ENCODE peak calls at places on chromosomes 16 and 17, in seven cellular contexts. G, I, J, B, W, O and T are unnamed samples.

GRCh38 chr16:89476379-89476778 is 14.0 kb downstream of the ANKRD11 start:
- DNase-seq in W (no peak), B (no peak), I (no peak), O (no peak), J (no peak), G (no peak), T (no peak)

GRCh38 chr17:29837531-29837930 is 92.5 kb downstream of the SSH2 start:
- DNase-seq in J (no peak), I (no peak), G (no peak), O (no peak), W (no peak), B (no peak), T (no peak)

GRCh38 chr17:44360826-44361225 is 2.8 kb downstream of the FAM171A2 start:
- DNase-seq in O (no peak), J (peak; percentile 85), G (no peak), B (peak; percentile 43), I (no peak), W (no peak), T (peak; percentile 69)

GRCh38 chr16:46775214-46775613 is 27.1 kb upstream of the MYLK3 start:
- DNase-seq in J (no peak), I (no peak), O (no peak), G (no peak), B (no peak), W (no peak), T (no peak)

GRCh38 chr17:57112994-57113393 is 27.9 kb downstream of the AKAP1 start:
- DNase-seq in J (no peak), B (no peak), W (no peak), G (no peak), I (peak; percentile 47), O (no peak), T (no peak)

GRCh38 chr17:15488557-15488956 is 21.1 kb upstream of the CDRT4 start:
- DNase-seq in I (no peak), G (no peak), B (no peak), W (no peak), J (no peak), O (no peak), T (no peak)

GRCh38 chr16:87180069-87180468 is 137.1 kb downstream of the C16orf95 start:
- DNase-seq in I (no peak), W (peak; percentile 58), B (no peak), J (no peak), G (no peak), O (no peak), T (no peak)

GRCh38 chr17:39995438-39995837 is 14.8 kb downstream of the PSMD3 start:
- DNase-seq in B (no peak), W (no peak), J (no peak), G (no peak), O (no peak), I (no peak), T (no peak)

GRCh38 chr17:49730078-49730786 is 22.5 kb upstream of the SLC35B1 start:
- DNase-seq in B (no peak), J (no peak), I (no peak), O (no peak), W (peak; percentile 8), G (no peak), T (no peak)

GRCh38 chr17:3888343-3889171 is 4.3 kb downstream of the CAMKK1 start:
- DNase-seq in G (no peak), J (peak; percentile 68), O (no peak), B (peak; percentile 74), I (peak; percentile 90), W (peak; percentile 88), T (peak; percentile 87)

GRCh38 chr16:58511933-58512815 is 3.1 kb upstream of the SETD6 start:
- DNase-seq in G (peak; percentile 89), J (peak; percentile 85), O (no peak), I (peak; percentile 98), W (peak; percentile 71), B (peak; percentile 13), T (peak; percentile 94)

GRCh38 chr16:30956601-30957455 is 726 bp upstream of the SETD1A start:
- DNase-seq in I (peak; percentile 94), W (peak; percentile 93), O (no peak), J (peak; percentile 89), G (peak; percentile 88), B (peak; percentile 79), T (peak; percentile 93)

GRCh38 chr16:3274490-3274889 is 8.8 kb upstream of the ZNF263 start:
- DNase-seq in J (peak; percentile 7), B (no peak), W (peak; percentile 45), I (no peak), G (no peak), O (no peak), T (no peak)

GRCh38 chr17:73210002-73210678 is 17.3 kb downstream of the COG1 start:
- DNase-seq in I (no peak), J (no peak), W (no peak), G (no peak), B (no peak), O (no peak), T (no peak)

GRCh38 chr16:68909099-68909733 is 65.9 kb downstream of the TANGO6 start:
- DNase-seq in W (no peak), B (no peak), O (no peak), G (no peak), I (no peak), J (no peak), T (no peak)

GRCh38 chr16:46884513-46885293 is 541 bp downstream of the GPT2 start:
- DNase-seq in G (peak; percentile 24), B (peak; percentile 73), J (peak; percentile 59), W (peak; percentile 32), O (no peak), I (peak; percentile 68), T (no peak)

GRCh38 chr17:18102640-18103039 is 5.9 kb upstream of the MYO15A start:
- DNase-seq in J (no peak), G (no peak), B (no peak), W (no peak), I (no peak), O (no peak), T (no peak)

GRCh38 chr17:35069311-35069710 is 5.8 kb upstream of the RFFL start:
- DNase-seq in I (no peak), B (no peak), G (no peak), W (peak; percentile 39), J (no peak), O (no peak), T (no peak)

GRCh38 chr17:2837147-2837561 is 40.9 kb downstream of the RAP1GAP2 start:
- DNase-seq in I (peak; percentile 54), J (no peak), B (no peak), G (peak; percentile 51), W (no peak), O (no peak), T (peak; percentile 40)

GRCh38 chr16:10180771-10181163 is 1.5 kb downstream of the GRIN2A start:
- DNase-seq in O (no peak), B (no peak), G (peak; percentile 10), J (peak; percentile 91), W (peak; percentile 14), I (peak; percentile 95), T (peak; percentile 97)

GRCh38 chr17:81885869-81886548 is 5.4 kb downstream of the ALYREF start:
- DNase-seq in W (peak; percentile 97), I (peak; percentile 49), O (no peak), B (no peak), J (no peak), G (no peak), T (no peak)